ENCODE peak calls at places on chromosomes 16 and 17, in four cellular contexts. One of them, this sample, is unnamed.

GRCh38 chr16:66758086-66758485 is 6.7 kb upstream of the DYNC1LI2 start:
- DNase-seq in PC-3: no peak
- DNase-seq in esophagus squamous epithelium: no peak
- DNase-seq in retinal pigment epithelial cell: no peak
- DNase-seq in this sample: no peak

GRCh38 chr16:84347161-84347560 is 21.2 kb upstream of the ATP2C2 start:
- DNase-seq in esophagus squamous epithelium: no peak
- DNase-seq in retinal pigment epithelial cell: no peak
- DNase-seq in PC-3: no peak
- DNase-seq in this sample: no peak

GRCh38 chr16:8109510-8110369 is 480.6 kb downstream of the TMEM114 start:
- DNase-seq in esophagus squamous epithelium: no peak
- DNase-seq in PC-3: no peak
- DNase-seq in retinal pigment epithelial cell: no peak
- DNase-seq in this sample: no peak

GRCh38 chr17:75832652-75833400 is 11.4 kb downstream of the UNC13D start:
- DNase-seq in retinal pigment epithelial cell: no peak
- DNase-seq in PC-3: no peak
- DNase-seq in esophagus squamous epithelium: no peak
- DNase-seq in this sample: no peak

GRCh38 chr17:57947369-57947768 is 7.8 kb downstream of the CUEDC1 start:
- DNase-seq in esophagus squamous epithelium: no peak
- DNase-seq in retinal pigment epithelial cell: no peak
- DNase-seq in PC-3: no peak
- DNase-seq in this sample: no peak

GRCh38 chr16:12920739-12921138 is 19.3 kb downstream of the SHISA9 start:
- DNase-seq in PC-3: no peak
- DNase-seq in esophagus squamous epithelium: no peak
- DNase-seq in retinal pigment epithelial cell: no peak
- DNase-seq in this sample: no peak

GRCh38 chr17:79931517-79932309 is 92.5 kb upstream of the CBX4 start:
- DNase-seq in retinal pigment epithelial cell: no peak
- DNase-seq in esophagus squamous epithelium: no peak
- DNase-seq in PC-3: peak
- DNase-seq in this sample: peak

GRCh38 chr16:77807-78443 is at the start of gene MPG:
- DNase-seq in PC-3: peak
- DNase-seq in retinal pigment epithelial cell: no peak
- DNase-seq in esophagus squamous epithelium: no peak
- DNase-seq in this sample: peak

GRCh38 chr16:89705006-89705405 is 3.5 kb upstream of the SPATA2L start:
- DNase-seq in esophagus squamous epithelium: no peak
- DNase-seq in PC-3: no peak
- DNase-seq in retinal pigment epithelial cell: no peak
- DNase-seq in this sample: no peak

GRCh38 chr17:17108681-17109049 is 66.4 kb downstream of the MPRIP start:
- DNase-seq in retinal pigment epithelial cell: no peak
- DNase-seq in PC-3: no peak
- DNase-seq in esophagus squamous epithelium: no peak
- DNase-seq in this sample: no peak

GRCh38 chr16:68792465-68793324 is 50.6 kb upstream of the TANGO6 start:
- DNase-seq in esophagus squamous epithelium: no peak
- DNase-seq in PC-3: peak
- DNase-seq in retinal pigment epithelial cell: peak
- DNase-seq in this sample: peak

DNA sequence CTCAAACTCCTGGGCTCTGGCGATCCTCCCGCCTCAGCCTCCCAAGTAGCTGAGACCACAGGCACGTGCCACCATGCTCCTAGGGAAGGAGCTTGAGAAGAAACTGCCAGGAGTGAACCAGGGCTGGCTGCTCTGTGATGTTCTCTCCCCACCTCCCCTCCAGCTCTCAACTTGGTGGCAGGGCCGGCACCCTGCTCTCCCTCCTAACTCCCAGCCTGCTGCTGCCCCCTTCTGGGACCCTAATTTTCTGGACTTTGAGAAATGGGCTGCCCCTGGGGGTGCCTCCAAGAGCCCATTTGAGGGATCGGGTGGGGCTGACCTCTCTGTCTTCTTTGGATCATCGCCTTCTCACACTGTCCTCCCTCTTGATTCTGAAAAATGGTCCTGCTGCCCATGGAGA is 14.9 kb upstream of the STAT3 start:
- DNase-seq in esophagus squamous epithelium: no peak
- DNase-seq in retinal pigment epithelial cell: no peak
- DNase-seq in PC-3: no peak
- DNase-seq in this sample: no peak
- TF ChIP-seq CTCF in esophagus squamous epithelium: peak
- TF ChIP-seq CTCF in retinal pigment epithelial cell: peak
- TF ChIP-seq CTCF in PC-3: no peak
- TF ChIP-seq CTCF in this sample: peak

GRCh38 chr16:50856991-50857390 is 115.1 kb downstream of the CYLD start:
- DNase-seq in PC-3: no peak
- DNase-seq in retinal pigment epithelial cell: no peak
- DNase-seq in esophagus squamous epithelium: no peak
- DNase-seq in this sample: no peak

GRCh38 chr16:50857881-50858280 is 116.0 kb downstream of the CYLD start:
- DNase-seq in retinal pigment epithelial cell: no peak
- DNase-seq in PC-3: no peak
- DNase-seq in esophagus squamous epithelium: no peak
- DNase-seq in this sample: no peak

GRCh38 chr16:50858877-50859627 is 117.2 kb downstream of the CYLD start:
- DNase-seq in retinal pigment epithelial cell: no peak
- DNase-seq in PC-3: no peak
- DNase-seq in esophagus squamous epithelium: no peak
- DNase-seq in this sample: no peak

GRCh38 chr16:50859628-50860360 is 117.9 kb downstream of the CYLD start:
- DNase-seq in retinal pigment epithelial cell: no peak
- DNase-seq in esophagus squamous epithelium: no peak
- DNase-seq in PC-3: no peak
- DNase-seq in this sample: no peak

DNA sequence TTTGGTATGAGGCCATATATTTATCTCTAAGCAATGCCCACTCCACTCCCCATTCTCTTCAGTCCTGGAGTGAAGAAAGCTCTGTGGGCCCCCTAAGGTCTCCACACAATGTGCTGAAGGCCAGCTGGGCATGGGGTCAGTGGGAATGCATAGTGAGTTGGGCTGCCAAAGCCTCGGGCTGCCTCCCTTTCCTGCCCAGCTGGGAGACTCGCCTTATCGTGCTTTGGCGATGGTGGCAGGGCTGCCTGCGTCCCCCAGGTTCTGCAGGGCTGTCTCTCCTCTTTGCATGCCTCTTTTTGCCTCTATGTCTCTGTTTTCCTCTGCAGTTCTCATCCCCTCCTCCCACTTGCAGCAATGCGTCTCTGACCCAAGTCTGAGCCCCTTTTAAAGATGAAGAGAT is 116.5 kb downstream of the CYLD start:
- DNase-seq in esophagus squamous epithelium: no peak
- DNase-seq in retinal pigment epithelial cell: no peak
- DNase-seq in PC-3: no peak
- DNase-seq in this sample: no peak
- H3K4me3 ChIP-seq in esophagus squamous epithelium: no peak
- H3K4me3 ChIP-seq in retinal pigment epithelial cell: no peak
- H3K4me3 ChIP-seq in PC-3: no peak
- H3K4me3 ChIP-seq in this sample: no peak

DNA sequence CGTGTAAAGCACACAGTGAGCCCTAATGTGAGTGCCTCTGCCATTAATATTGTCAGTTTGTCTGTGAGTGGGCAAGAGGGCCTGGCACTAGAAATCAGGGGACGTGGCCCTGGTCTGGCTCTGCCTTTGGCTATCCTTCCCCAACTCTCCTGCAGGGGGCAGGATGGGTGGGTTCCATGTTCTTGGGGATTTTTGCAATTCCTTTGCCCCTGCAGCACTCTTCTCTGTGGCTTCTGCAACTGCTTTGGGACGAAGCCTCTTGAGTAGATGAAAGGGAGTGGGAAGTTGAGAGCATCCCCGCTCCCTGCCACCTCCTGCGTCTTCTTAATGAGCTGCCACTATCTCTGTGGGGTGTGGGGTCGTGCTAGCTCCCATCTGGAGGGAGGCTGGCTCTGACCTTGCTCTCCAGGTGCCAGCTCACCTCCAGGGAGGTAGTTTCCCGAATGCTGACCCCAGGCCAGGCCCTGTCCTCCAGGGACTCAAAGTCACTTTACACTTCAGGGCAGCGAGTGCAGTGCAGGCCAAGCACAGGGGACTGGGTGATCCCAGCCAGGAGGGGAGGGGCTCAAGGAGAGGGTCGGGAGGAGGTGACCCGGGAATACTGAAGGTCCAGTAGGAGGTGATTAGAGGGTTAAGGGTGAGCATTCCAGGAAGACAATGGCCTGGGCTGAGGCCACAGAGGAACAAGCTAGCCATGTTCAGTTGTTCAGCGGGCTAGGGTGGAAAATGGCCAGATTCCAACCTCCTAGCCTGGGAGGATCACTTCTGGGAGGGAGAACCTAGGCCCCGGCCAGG is 121.0 kb upstream of the NLRP1 start:
- DNase-seq in retinal pigment epithelial cell: no peak
- DNase-seq in esophagus squamous epithelium: no peak
- DNase-seq in PC-3: no peak
- DNase-seq in this sample: no peak
- TF ChIP-seq CTCF in retinal pigment epithelial cell: peak
- TF ChIP-seq CTCF in esophagus squamous epithelium: no peak
- TF ChIP-seq CTCF in PC-3: peak
- TF ChIP-seq CTCF in this sample: peak

GRCh38 chr17:46818319-46818928 is at the start of gene WNT3:
- DNase-seq in retinal pigment epithelial cell: no peak
- DNase-seq in esophagus squamous epithelium: no peak
- DNase-seq in PC-3: no peak
- DNase-seq in this sample: no peak
- H3K4me3 ChIP-seq in retinal pigment epithelial cell: peak
- H3K4me3 ChIP-seq in esophagus squamous epithelium: peak
- H3K4me3 ChIP-seq in PC-3: no peak
- H3K4me3 ChIP-seq in this sample: no peak

GRCh38 chr16:71645450-71645849 is 19.5 kb downstream of the MARVELD3 start:
- DNase-seq in retinal pigment epithelial cell: peak
- DNase-seq in PC-3: peak
- DNase-seq in esophagus squamous epithelium: no peak
- DNase-seq in this sample: peak

GRCh38 chr16:71648162-71648561 is 22.2 kb downstream of the MARVELD3 start:
- DNase-seq in PC-3: no peak
- DNase-seq in retinal pigment epithelial cell: no peak
- DNase-seq in esophagus squamous epithelium: no peak
- DNase-seq in this sample: no peak

GRCh38 chr16:71647391-71647790 is 21.4 kb downstream of the MARVELD3 start:
- DNase-seq in retinal pigment epithelial cell: no peak
- DNase-seq in PC-3: no peak
- DNase-seq in esophagus squamous epithelium: no peak
- DNase-seq in this sample: no peak

DNA sequence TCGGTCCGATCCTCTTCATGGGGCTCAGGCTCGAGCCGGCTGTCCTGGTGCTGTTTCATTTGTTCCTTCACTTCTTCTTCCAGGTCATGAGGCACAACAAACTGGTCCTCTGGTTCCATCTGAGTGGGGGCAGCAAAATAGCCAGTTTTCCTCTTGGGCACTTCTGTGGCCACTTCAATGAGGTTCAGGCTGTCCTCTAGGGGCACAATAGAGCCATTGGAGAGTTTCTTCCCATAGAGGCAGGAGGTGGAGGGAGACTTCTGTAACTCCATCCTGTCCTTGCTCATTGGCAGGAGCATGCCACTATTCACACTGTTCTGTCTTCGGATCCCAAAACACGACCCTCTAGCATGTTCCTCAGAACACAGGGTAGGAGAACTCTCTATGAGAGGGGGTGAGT is 22.9 kb downstream of the MARVELD3 start:
- DNase-seq in esophagus squamous epithelium: no peak
- DNase-seq in PC-3: peak
- DNase-seq in retinal pigment epithelial cell: no peak
- DNase-seq in this sample: peak
- TF ChIP-seq CTCF in esophagus squamous epithelium: no peak
- TF ChIP-seq CTCF in PC-3: peak
- TF ChIP-seq CTCF in retinal pigment epithelial cell: peak
- TF ChIP-seq CTCF in this sample: peak